ENCODE peak calls at places on chromosomes 5 and 9, in nine cellular contexts. A is GM23248, Y is OCI-LY7, F is PC-3, P is GM23338, J is HCT116, Z is MM.1S, H is hepatocyte, L is SK-N-SH. U is an unnamed sample.
A peak's percentile ranks its signal among the peaks of the same experiment; 100 is the strongest.

GRCh38 chr5:91135475-91136248 is 247.5 kb downstream of the ARRDC3 start:
- DNase-seq in Z (no peak), J (no peak), Y (no peak), P (no peak), F (peak; percentile 52), H (no peak), L (no peak), A (no peak), U (no peak)

GRCh38 chr5:68304421-68305052 is 89.0 kb downstream of the PIK3R1 start:
- DNase-seq in H (peak; percentile 47), A (peak; percentile 53), Y (no peak), F (no peak), P (no peak), Z (no peak), L (no peak), J (no peak), U (no peak)

GRCh38 chr5:1545798-1546355 is 22.1 kb upstream of the LPCAT1 start:
- DNase-seq in L (no peak), F (peak; percentile 87), P (no peak), Z (no peak), Y (no peak), J (no peak), H (no peak), A (peak; percentile 42), U (no peak)

GRCh38 chr5:142316051-142316450 is 8.8 kb downstream of the SPRY4 start:
- DNase-seq in Y (no peak), J (no peak), P (no peak), A (peak; percentile 62), F (no peak), Z (peak; percentile 25), L (peak; percentile 69), H (peak; percentile 43), U (no peak)

GRCh38 chr5:132363431-132364112 is 5.9 kb upstream of the SLC22A5 start:
- DNase-seq in J (peak; percentile 47), Y (no peak), H (peak; percentile 61), F (peak; percentile 94), A (peak; percentile 98), Z (no peak), P (no peak), L (no peak), U (no peak)

GRCh38 chr9:108582716-108583115 is 273.1 kb downstream of the ACTL7B start:
- DNase-seq in H (no peak), P (no peak), Z (no peak), Y (no peak), F (no peak), A (no peak), J (no peak), L (no peak), U (no peak)

GRCh38 chr9:119924736-119925135 is 555.5 kb upstream of the BRINP1 start:
- DNase-seq in F (no peak), A (no peak), J (no peak), Z (no peak), P (peak; percentile 32), Y (no peak), H (no peak), L (no peak), U (no peak)

GRCh38 chr5:80152778-80153177 is 103.1 kb downstream of the SERINC5 start:
- DNase-seq in F (no peak), L (no peak), H (no peak), Y (no peak), A (no peak), J (no peak), Z (no peak), P (no peak), U (no peak)

GRCh38 chr5:65062684-65063083 is 294.0 kb downstream of the CWC27 start:
- DNase-seq in Z (no peak), J (no peak), H (peak; percentile 65), Y (no peak), A (peak; percentile 99), L (no peak), F (peak; percentile 70), P (no peak), U (no peak)

DNA sequence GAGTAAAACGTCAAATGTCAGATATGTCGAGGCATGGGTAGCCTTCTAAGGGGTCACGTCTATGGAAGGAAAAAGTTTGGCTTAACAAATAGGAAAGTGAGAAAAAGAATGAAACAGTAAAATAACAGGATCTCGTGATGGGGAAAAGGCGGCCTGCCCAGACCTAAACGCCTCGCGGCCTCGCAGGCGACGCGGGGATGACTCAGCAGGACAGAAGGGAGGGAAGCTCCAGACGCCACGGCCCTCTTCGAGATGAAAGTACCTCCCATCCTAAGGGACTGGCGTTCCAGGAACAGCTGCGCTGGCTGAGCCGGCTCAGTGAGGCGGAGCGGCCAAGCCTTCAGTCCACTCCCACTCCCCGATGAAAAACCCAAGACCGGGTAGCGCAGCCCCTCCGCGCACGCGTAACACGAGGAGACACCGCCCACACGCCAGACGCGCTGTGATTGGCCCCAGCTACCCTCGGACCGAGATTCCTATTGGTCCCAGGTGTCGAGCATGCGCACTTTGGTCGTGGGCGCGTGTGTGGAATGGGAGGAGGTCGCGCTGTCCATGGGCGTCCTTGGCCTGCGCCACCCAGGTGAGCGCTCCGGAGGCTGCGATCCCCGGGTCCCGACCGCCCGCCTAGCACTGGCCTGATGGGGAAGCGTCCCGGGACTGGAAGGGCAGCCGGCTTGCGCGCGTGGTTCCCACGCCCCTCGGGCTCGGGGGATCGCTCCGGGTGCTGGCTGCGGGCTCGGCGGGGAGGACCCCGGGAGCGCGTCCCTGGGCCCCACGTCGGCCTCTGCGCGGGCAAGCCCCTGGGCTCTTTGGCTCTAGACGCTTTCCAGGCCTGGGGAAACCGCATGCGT is 588.5 kb downstream of the MTRR start:
- DNase-seq in J (no peak), P (peak; percentile 83), L (peak; percentile 97), H (no peak), Y (no peak), F (no peak), A (peak; percentile 100), Z (no peak), U (no peak)
- H3K4me3 ChIP-seq in J (no peak overlapping the region), P (peak overlapping the region; percentile 59), L (peak overlapping the region; percentile 99), H (no peak overlapping the region), Y (no peak overlapping the region), F (no peak overlapping the region), A (peak overlapping the region; percentile 78), Z (no peak overlapping the region), U (no peak overlapping the region)

DNA sequence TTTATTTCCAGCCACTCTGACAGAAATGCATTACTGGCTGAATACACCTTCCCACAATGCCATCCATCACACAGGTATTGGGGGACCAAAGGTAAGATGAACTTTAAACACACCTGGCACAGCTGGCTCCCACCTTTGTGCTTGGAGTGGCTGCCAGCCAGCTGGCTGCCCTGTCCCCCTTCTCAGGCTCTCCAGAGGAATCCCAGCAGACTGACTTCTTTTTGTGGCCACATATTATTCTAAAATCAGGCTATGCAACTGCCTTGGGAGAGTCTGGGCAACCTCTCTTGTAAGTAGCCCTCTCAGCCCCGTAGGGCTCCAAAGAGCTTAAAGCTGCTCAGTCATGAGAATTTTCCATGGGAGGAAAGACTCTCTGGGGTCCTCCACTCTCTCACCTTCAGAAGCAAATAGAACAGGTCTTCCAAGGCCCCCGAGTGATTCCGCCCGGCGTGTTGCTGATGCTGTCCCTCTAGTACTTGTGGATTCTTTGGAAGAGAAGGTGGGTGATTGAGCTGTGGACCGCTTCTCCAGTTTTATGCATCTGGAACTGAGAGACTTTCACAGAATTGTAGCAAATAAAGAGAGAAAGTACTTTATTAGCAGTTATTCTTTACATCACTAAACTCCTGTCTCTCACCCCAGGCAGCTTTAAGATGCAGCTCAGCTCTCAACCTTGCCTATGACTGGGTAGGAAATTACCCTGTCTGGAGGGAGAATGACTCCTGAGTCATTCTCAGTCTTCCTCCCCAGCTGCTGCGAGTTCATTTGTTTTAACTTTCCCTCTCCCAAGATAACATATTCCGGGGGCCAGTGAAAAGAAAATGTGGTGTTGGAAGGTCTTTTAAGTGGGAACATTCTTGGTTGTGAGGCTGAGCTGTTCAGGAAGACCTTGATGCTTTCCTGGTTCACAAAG is 159.4 kb upstream of the PITX1 start:
- DNase-seq in L (no peak), F (peak; percentile 23), A (peak; percentile 78), Y (no peak), J (no peak), P (no peak), Z (no peak), H (peak; percentile 30), U (no peak)
- TF ChIP-seq EZH2phosphoT487 in L (no peak), F (no peak), A (no peak), Y (no peak), J (no peak), P (no peak), Z (no peak), H (no peak), U (no peak)

GRCh38 chr5:44441460-44441859 is 52.2 kb upstream of the FGF10 start:
- DNase-seq in L (no peak), J (no peak), H (no peak), F (no peak), Z (no peak), P (peak; percentile 13), A (no peak), Y (no peak), U (peak; percentile 56)

GRCh38 chr5:44440186-44440585 is 51.0 kb upstream of the FGF10 start:
- DNase-seq in A (no peak), L (no peak), J (no peak), H (no peak), P (no peak), Y (no peak), F (no peak), Z (no peak), U (no peak)

GRCh38 chr5:44446399-44446798 is 57.2 kb upstream of the FGF10 start:
- DNase-seq in L (no peak), F (no peak), J (no peak), P (peak; percentile 8), Y (no peak), H (no peak), A (no peak), Z (no peak), U (no peak)

DNA sequence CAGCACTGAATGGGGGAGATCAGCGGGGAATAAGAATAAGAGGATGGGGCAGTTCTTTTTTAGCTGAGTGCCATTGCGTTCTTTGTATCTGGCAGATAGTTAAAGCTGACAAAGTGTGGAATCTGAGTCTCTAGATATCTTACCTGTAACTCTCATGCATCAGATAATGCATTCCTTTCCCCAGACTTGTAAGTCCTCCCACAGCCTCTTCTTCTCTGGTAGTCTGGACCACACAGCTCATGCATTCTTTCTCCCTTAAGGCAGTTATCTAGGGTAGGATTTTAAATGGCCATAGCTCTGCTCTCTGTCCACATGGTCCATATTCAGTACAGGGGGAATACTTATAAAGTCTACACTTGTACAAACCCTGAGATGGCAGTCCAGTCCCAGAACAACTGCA is 54.0 kb upstream of the FGF10 start:
- DNase-seq in A (no peak), L (no peak), H (no peak), P (peak; percentile 45), Z (no peak), F (no peak), Y (no peak), J (no peak), U (peak; percentile 3)
- H3K4me3 ChIP-seq in A (no peak overlapping the region), L (no peak overlapping the region), H (no peak overlapping the region), P (no peak overlapping the region), Z (no peak overlapping the region), F (no peak overlapping the region), Y (no peak overlapping the region), J (no peak overlapping the region), U (no peak overlapping the region)

DNA sequence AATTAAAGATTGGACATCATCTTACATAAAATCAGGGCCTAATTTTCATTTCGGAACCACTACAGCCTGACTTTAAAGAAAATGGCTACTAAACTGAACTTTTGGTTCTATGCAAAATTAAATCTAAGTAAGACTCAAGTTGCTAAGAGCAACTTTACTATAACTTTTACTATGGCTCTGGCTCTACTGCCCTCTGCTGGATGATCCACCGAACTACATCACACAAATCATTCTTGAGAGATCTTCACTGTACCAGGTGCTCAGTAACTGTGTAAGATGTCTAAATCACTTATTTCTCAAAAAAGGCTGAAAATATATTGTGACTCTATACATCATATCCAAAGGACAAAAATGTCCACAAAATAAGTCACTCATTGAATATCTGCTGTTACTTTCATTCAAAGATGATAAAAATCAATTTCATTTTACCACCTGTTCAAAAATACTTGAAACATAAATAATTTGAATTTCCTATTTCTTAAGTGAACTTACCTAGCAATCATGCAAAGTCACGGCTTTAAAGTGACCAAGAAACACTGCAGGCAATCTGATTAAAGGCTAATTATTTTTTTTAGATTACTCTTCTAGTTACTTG is 13.5 kb downstream of the MOCS2 start:
- DNase-seq in L (peak; percentile 37), F (peak; percentile 80), H (peak; percentile 64), A (peak; percentile 56), Z (peak; percentile 61), Y (peak; percentile 51), J (peak; percentile 49), P (peak; percentile 67), U (peak; percentile 35)
- TF ChIP-seq EZH2phosphoT487 in L (no peak), F (no peak), H (no peak), A (no peak), Z (no peak), Y (no peak), J (no peak), P (no peak), U (no peak)